ENCODE peak calls at places on chromosome 19, in seven cellular contexts. V, P, E, A, H, R and O are unnamed samples.
A peak's percentile ranks its signal among the peaks of the same experiment; 100 is the strongest.

GRCh38 chr19:56837492-56837891 is 3.0 kb downstream of the PEG3 start:
- DNase-seq in V (peak; percentile 34), P (no peak), E (peak; percentile 50), A (no peak), H (peak; percentile 70), R (peak; percentile 88), O (no peak)

GRCh38 chr19:16899566-16900075 is 10.8 kb downstream of the F2RL3 start:
- DNase-seq in V (peak; percentile 71), P (peak; percentile 73), E (peak; percentile 75), A (peak; percentile 87), H (no peak), R (peak; percentile 77), O (no peak)

GRCh38 chr19:15702590-15702930 is 25.3 kb upstream of the OR10H2 start:
- DNase-seq in V (peak; percentile 86), P (peak; percentile 26), E (peak; percentile 92), A (no peak), H (peak; percentile 65), R (peak; percentile 86), O (no peak)

GRCh38 chr19:15195987-15196682 is 4.7 kb downstream of the NOTCH3 start:
- DNase-seq in V (peak; percentile 92), P (peak; percentile 97), E (peak; percentile 83), A (peak; percentile 98), H (peak; percentile 80), R (no peak), O (peak; percentile 98)

GRCh38 chr19:54172413-54172763 is 572 bp downstream of the TMC4 start:
- DNase-seq in V (peak; percentile 73), P (no peak), E (no peak), A (no peak), H (no peak), R (no peak), O (no peak)

GRCh38 chr19:9621156-9622037 is at the start of gene ZNF561:
- DNase-seq in V (peak; percentile 88), P (peak; percentile 94), E (peak; percentile 95), A (peak; percentile 94), H (peak; percentile 81), R (peak; percentile 91), O (peak; percentile 54)

GRCh38 chr19:5149508-5149907 is 180.6 kb downstream of the KDM4B start:
- DNase-seq in V (no peak), P (no peak), E (no peak), A (no peak), H (no peak), R (peak; percentile 33), O (no peak)

GRCh38 chr19:39146091-39146490 is 20.5 kb downstream of the PAK4 start:
- DNase-seq in V (no peak), P (no peak), E (no peak), A (no peak), H (no peak), R (no peak), O (no peak)

GRCh38 chr19:29266001-29266400 is 53.0 kb upstream of the UQCRFS1 start:
- DNase-seq in V (no peak), P (no peak), E (no peak), A (peak; percentile 30), H (no peak), R (no peak), O (no peak)

GRCh38 chr19:53102701-53103140 is 501 bp downstream of the ZNF160 start:
- DNase-seq in V (peak; percentile 57), P (peak; percentile 55), E (peak; percentile 57), A (peak; percentile 67), H (no peak), R (peak; percentile 61), O (no peak)

GRCh38 chr19:43525836-43526771 is 897 bp downstream of the ETHE1 start:
- DNase-seq in V (peak; percentile 78), P (peak; percentile 39), E (peak; percentile 67), A (peak; percentile 73), H (peak; percentile 35), R (no peak), O (no peak)
- H3K4me1 ChIP-seq in V (peaks cover 42% of the 10 kb centered on the region), P (peaks cover 8% of the 10 kb centered on the region), E (no peaks in the 10 kb centered on the region), A (no peaks in the 10 kb centered on the region), H (peaks cover 8% of the 10 kb centered on the region), R (peaks cover 14% of the 10 kb centered on the region), O (no peaks in the 10 kb centered on the region)

GRCh38 chr19:18843960-18844359 is 12.2 kb downstream of the UPF1 start:
- DNase-seq in V (no peak), P (no peak), E (no peak), A (no peak), H (no peak), R (no peak), O (no peak)
- H3K4me1 ChIP-seq in V (peaks cover 31% of the 10 kb centered on the region), P (peaks cover 15% of the 10 kb centered on the region), E (peaks cover 21% of the 10 kb centered on the region), A (peaks cover 3% of the 10 kb centered on the region), H (peaks cover 34% of the 10 kb centered on the region), R (peaks cover 72% of the 10 kb centered on the region), O (peaks cover 11% of the 10 kb centered on the region)

GRCh38 chr19:805600-806550 is 8.6 kb downstream of the PTBP1 start:
- DNase-seq in V (no peak), P (peak; percentile 43), E (no peak), A (peak; percentile 64), H (no peak), R (no peak), O (no peak)

GRCh38 chr19:808176-808741 is 11.0 kb downstream of the PTBP1 start:
- DNase-seq in V (no peak), P (no peak), E (no peak), A (peak; percentile 54), H (no peak), R (no peak), O (no peak)

GRCh38 chr19:805161-805561 is 7.9 kb downstream of the PTBP1 start:
- DNase-seq in V (no peak), P (no peak), E (no peak), A (no peak), H (no peak), R (no peak), O (no peak)

GRCh38 chr19:806815-807421 is 9.7 kb downstream of the PTBP1 start:
- DNase-seq in V (no peak), P (peak; percentile 25), E (no peak), A (peak; percentile 53), H (no peak), R (no peak), O (no peak)

DNA sequence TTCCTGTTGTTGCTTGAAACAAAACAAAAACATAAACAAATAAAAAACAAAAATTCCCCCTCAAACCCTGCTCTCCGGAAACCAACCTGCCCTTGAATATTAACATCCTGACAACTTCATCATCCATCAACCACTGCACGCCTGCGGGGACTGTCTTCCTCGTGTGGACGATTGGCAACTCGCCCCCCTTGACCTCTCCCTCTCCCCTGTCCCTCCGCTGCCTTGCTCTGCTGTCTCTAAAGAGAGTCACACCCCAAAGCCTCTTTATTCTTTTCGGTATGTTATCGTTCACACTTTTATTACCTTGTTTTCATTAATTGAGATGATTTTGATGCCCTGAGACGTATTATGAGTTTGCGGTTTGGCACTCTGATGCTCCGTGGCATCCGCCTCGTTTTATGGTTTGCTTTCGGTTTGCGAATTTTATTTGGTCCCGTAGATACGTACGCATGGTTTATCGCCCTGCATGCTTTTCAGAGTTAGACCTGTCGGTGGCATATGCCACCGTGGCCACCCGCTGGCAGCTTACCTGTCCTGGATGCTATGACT is 10.4 kb downstream of the PTBP1 start:
- DNase-seq in V (no peak), P (no peak), E (no peak), A (no peak), H (no peak), R (no peak), O (no peak)
- H3K4me1 ChIP-seq in V (peaks cover 2% of the 10 kb centered on the region), P (no peaks in the 10 kb centered on the region), E (peaks cover 3% of the 10 kb centered on the region), A (peaks cover 2% of the 10 kb centered on the region), H (peaks cover 9% of the 10 kb centered on the region), R (peaks cover 17% of the 10 kb centered on the region), O (no peaks in the 10 kb centered on the region)

GRCh38 chr19:1258161-1258492 is 9.7 kb downstream of the MIDN start:
- DNase-seq in V (no peak), P (no peak), E (no peak), A (no peak), H (no peak), R (no peak), O (no peak)
- H3K4me1 ChIP-seq in V (peaks cover 75% of the 10 kb centered on the region), P (peaks cover 50% of the 10 kb centered on the region), E (peaks cover 66% of the 10 kb centered on the region), A (peaks cover 20% of the 10 kb centered on the region), H (peaks cover 45% of the 10 kb centered on the region), R (peaks cover 87% of the 10 kb centered on the region), O (peaks cover 31% of the 10 kb centered on the region)

DNA sequence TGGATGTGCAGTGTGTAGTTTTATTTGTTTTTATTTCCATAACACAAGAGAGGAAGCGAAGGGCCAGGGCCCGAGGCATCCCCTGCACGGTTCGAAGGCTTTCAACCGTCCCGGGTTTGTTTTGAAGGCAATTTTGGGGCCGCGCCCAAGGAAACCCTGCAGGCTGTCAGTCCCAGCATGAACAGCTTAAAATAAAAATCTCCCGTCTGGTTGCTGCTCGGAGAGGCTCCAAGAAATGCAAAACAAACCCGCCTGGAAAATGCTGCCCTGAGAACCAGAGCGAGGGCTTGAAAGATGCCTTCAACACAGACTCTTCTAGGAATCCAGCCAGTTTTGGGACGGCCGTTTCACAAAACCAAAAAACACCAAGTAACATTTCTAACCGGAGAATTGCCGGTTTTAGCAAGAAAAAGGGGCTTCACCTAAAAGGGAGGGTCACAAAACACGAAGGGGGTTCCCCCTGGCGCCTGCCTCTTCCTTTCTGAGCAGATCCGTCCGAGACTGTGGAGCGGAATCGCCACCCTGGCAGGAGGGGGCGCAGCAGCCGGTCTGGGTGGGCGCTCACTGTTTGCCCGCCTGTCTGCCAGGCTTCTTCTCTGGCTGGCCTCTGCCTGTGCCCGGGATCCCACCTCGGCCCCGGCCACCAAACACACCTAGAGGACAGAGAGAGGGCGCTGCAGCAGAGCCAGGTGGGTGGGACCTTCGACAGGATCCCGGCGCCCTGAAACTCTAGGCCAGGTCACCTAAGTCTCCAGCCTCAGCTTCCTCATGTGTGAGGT is 15.8 kb downstream of the LSM4 start:
- DNase-seq in V (no peak), P (peak; percentile 37), E (no peak), A (peak; percentile 55), H (no peak), R (peak; percentile 56), O (no peak)
- H3K4me1 ChIP-seq in V (peaks cover 33% of the 10 kb centered on the region), P (peaks cover 30% of the 10 kb centered on the region), E (peaks cover 40% of the 10 kb centered on the region), A (peaks cover 8% of the 10 kb centered on the region), H (peaks cover 6% of the 10 kb centered on the region), R (peaks cover 43% of the 10 kb centered on the region), O (peaks cover 9% of the 10 kb centered on the region)

GRCh38 chr19:3374369-3375112 is 8.2 kb downstream of the NFIC start:
- DNase-seq in V (no peak), P (no peak), E (no peak), A (no peak), H (peak; percentile 67), R (no peak), O (no peak)
- H3K4me1 ChIP-seq in V (no peaks in the 10 kb centered on the region), P (peaks cover 12% of the 10 kb centered on the region), E (peaks cover 5% of the 10 kb centered on the region), A (no peaks in the 10 kb centered on the region), H (peaks cover 16% of the 10 kb centered on the region), R (peaks cover 16% of the 10 kb centered on the region), O (peaks cover 7% of the 10 kb centered on the region)